ENCODE peak calls at places on chromosomes 4 and X, in eight cellular contexts. G is NCI-H146; I is occipital lobe; F is GM23338; S is stimulated activated naive B cell treated with anti-CD40 and anti-IgM and Interleukin-4, amounts not matched to agents 10 μg/mL and 1 μg/mL and 100 μg/mL, for 72 hours; K is hepatocyte; B is hippocampal formation; T is left ventricle myocardium superior. O is an unnamed sample.

GRCh38 chrX:40164751-40165150 is 67.0 kb upstream of the BCOR start:
- DNase-seq in B (no peak), T (no peak), G (no peak), F (no peak), I (no peak), S (no peak), K (no peak), O (no peak)

GRCh38 chrX:2719774-2720447 is 28.8 kb downstream of the CD99 start:
- DNase-seq in F (no peak), K (no peak), S (no peak), T (no peak), I (no peak), B (no peak), G (no peak), O (no peak)

GRCh38 chr4:78551420-78552351 is at the start of gene ANXA3:
- DNase-seq in K (peak), T (peak), F (peak), G (peak), S (peak), I (no peak), B (no peak), O (no peak)

GRCh38 chr4:132651193-132651592 is 497.9 kb upstream of the PCDH10 start:
- DNase-seq in K (no peak), G (no peak), T (no peak), B (no peak), I (no peak), S (no peak), F (no peak), O (no peak)

GRCh38 chr4:47287735-47288134 is 175.8 kb downstream of the COMMD8 start:
- DNase-seq in B (no peak), F (no peak), S (no peak), K (peak), G (no peak), T (no peak), I (no peak), O (peak)

GRCh38 chr4:25320374-25321172 is 8.0 kb downstream of the ZCCHC4 start:
- DNase-seq in F (no peak), G (no peak), K (no peak), T (no peak), B (no peak), I (no peak), S (no peak), O (peak)

GRCh38 chr4:184645904-184646610 is 3.2 kb downstream of the CASP3 start:
- DNase-seq in F (no peak), G (no peak), T (no peak), I (no peak), K (no peak), S (no peak), B (no peak), O (no peak)

GRCh38 chrX:136390921-136391320 is 90.2 kb downstream of the ADGRG4 start:
- DNase-seq in I (no peak), B (no peak), S (no peak), F (no peak), K (no peak), T (no peak), G (no peak), O (no peak)

O was measured in HS-5.